ENCODE peak calls at places on chromosomes 16 and 17, in seven cellular contexts. F is T-helper 2 cell; M is stimulated activated CD8-positive, alpha-beta memory T cell treated with anti-CD3 and anti-CD28 coated beads, Interleukin-4, amount 100 ng/mL, for 1 hour; H is Daoy; I is substantia nigra; K is NCI-H1417; T is HS-27A. G is an unnamed sample.
A peak's percentile ranks its signal among the peaks of the same experiment; 100 is the strongest.

GRCh38 chr17:15659236-15659635 is 24.9 kb downstream of the TRIM16 start:
- DNase-seq in F (no peak), M (no peak), H (no peak), I (no peak), K (no peak), T (no peak), G (no peak)

GRCh38 chr17:46811978-46812583 is 6.4 kb downstream of the WNT3 start:
- DNase-seq in F (no peak), M (no peak), H (peak; percentile 58), I (no peak), K (no peak), T (no peak), G (peak; percentile 38)

GRCh38 chr17:71790791-71791190 is 330.0 kb upstream of the SOX9 start:
- DNase-seq in F (no peak), M (no peak), H (peak; percentile 11), I (no peak), K (no peak), T (no peak), G (no peak)

GRCh38 chr16:66133641-66134402 is 232.7 kb upstream of the CDH5 start:
- DNase-seq in F (no peak), M (no peak), H (no peak), I (no peak), K (no peak), T (no peak), G (no peak)

GRCh38 chr16:88298166-88298881 is 84.4 kb upstream of the ZNF469 start:
- DNase-seq in F (no peak), M (no peak), H (peak; percentile 53), I (no peak), K (no peak), T (no peak), G (peak; percentile 25)

GRCh38 chr17:65629234-65629690 is 67.8 kb upstream of the AXIN2 start:
- DNase-seq in F (no peak), M (no peak), H (peak; percentile 52), I (no peak), K (peak; percentile 38), T (no peak), G (no peak)

GRCh38 chr16:89723279-89724250 is 2.2 kb downstream of the ZNF276 start:
- DNase-seq in F (peak; percentile 93), M (peak; percentile 43), H (no peak), I (peak; percentile 95), K (no peak), T (no peak), G (no peak)

GRCh38 chr17:77924757-77925336 is 33.7 kb upstream of the TNRC6C start:
- DNase-seq in F (no peak), M (no peak), H (peak; percentile 36), I (peak; percentile 28), K (peak; percentile 33), T (no peak), G (peak; percentile 14)

GRCh38 chr16:51538707-51539604 is 387.9 kb upstream of the SALL1 start:
- DNase-seq in F (no peak), M (no peak), H (peak; percentile 42), I (no peak), K (no peak), T (no peak), G (peak; percentile 76)

GRCh38 chr16:88383401-88384221 is 852 bp downstream of the ZNF469 start:
- DNase-seq in F (no peak), M (no peak), H (peak; percentile 58), I (peak; percentile 6), K (no peak), T (no peak), G (peak; percentile 44)

GRCh38 chr17:61806081-61806828 is 57.1 kb downstream of the BRIP1 start:
- DNase-seq in F (no peak), M (no peak), H (no peak), I (no peak), K (peak; percentile 41), T (no peak), G (no peak)

GRCh38 chr17:10117581-10118001 is 80.8 kb downstream of the GAS7 start:
- DNase-seq in F (peak; percentile 19), M (no peak), H (no peak), I (peak; percentile 37), K (no peak), T (no peak), G (no peak)

GRCh38 chr17:29376667-29377268 is 13.4 kb upstream of the TAOK1 start:
- DNase-seq in F (no peak), M (no peak), H (peak; percentile 80), I (peak; percentile 85), K (no peak), T (no peak), G (peak; percentile 82)

GRCh38 chr17:46044286-46044928 is 45.4 kb downstream of the STH start:
- DNase-seq in F (peak; percentile 31), M (peak; percentile 7), H (peak; percentile 69), I (peak; percentile 72), K (peak; percentile 62), T (peak; percentile 51), G (peak; percentile 51)

GRCh38 chr17:73690581-73691135 is 46.4 kb upstream of the SDK2 start:
- DNase-seq in F (no peak), M (no peak), H (peak; percentile 51), I (no peak), K (no peak), T (no peak), G (no peak)

GRCh38 chr16:5496013-5496412 is 398.4 kb upstream of the EEF2KMT start:
- DNase-seq in F (no peak), M (no peak), H (no peak), I (no peak), K (no peak), T (no peak), G (no peak)